ENCODE peak calls at places on chromosomes 7 and 10, in nine cellular contexts. A is T-helper 1 cell; F is T-cell; P is HuH-7; T is choroid plexus epithelial cell; E is HEK293T; X is stimulated activated naive CD4-positive, alpha-beta T cell treated with Interleukin-2 at 50 U/mL for 16 hours; N is left ventricle myocardium superior; Z is NCI-H146. O is an unnamed sample.

GRCh38 chr7:24401628-24402593 is 117.9 kb downstream of the NPY start:
- DNase-seq in X (no peak), A (no peak), Z (peak; percentile 46), P (no peak), T (peak; percentile 70), E (no peak), F (no peak), N (no peak), O (no peak)

GRCh38 chr10:131961777-131962450 is 19.8 kb downstream of the BNIP3 start:
- DNase-seq in E (no peak), X (no peak), Z (no peak), N (no peak), T (no peak), A (no peak), P (no peak), F (no peak), O (no peak)

GRCh38 chr7:20785211-20786048 is 1.3 kb downstream of the SP8 start:
- DNase-seq in N (peak; percentile 37), F (no peak), T (no peak), A (no peak), E (peak; percentile 42), Z (peak; percentile 56), P (peak; percentile 56), X (no peak), O (no peak)

GRCh38 chr7:141558544-141559183 is 7.5 kb downstream of the AGK start:
- DNase-seq in F (no peak), X (no peak), A (no peak), T (peak; percentile 93), P (no peak), E (no peak), N (no peak), Z (no peak), O (peak; percentile 12)

GRCh38 chr7:129781128-129781855 is 169.8 kb downstream of the NRF1 start:
- DNase-seq in E (no peak), F (no peak), T (no peak), A (no peak), P (no peak), N (no peak), X (peak; percentile 11), Z (peak; percentile 70), O (no peak)

GRCh38 chr7:30136339-30136738 is 1.6 kb downstream of the MTURN start:
- DNase-seq in P (no peak), T (no peak), F (no peak), X (no peak), E (no peak), N (no peak), Z (peak; percentile 41), A (no peak), O (no peak)

GRCh38 chr10:59838390-59838789 is 68.0 kb downstream of the CCDC6 start:
- DNase-seq in X (no peak), P (no peak), Z (no peak), N (no peak), E (no peak), F (no peak), A (no peak), T (no peak), O (no peak)

GRCh38 chr7:156746891-156747290 is 106.3 kb downstream of the RNF32 start:
- DNase-seq in E (no peak), X (no peak), A (no peak), T (no peak), N (no peak), Z (no peak), F (no peak), P (no peak), O (no peak)

GRCh38 chr7:110407706-110408105 is 683.2 kb upstream of the LRRN3 start:
- DNase-seq in E (no peak), F (no peak), Z (no peak), N (no peak), T (peak; percentile 27), X (no peak), P (no peak), A (no peak), O (no peak)

O was measured in brain microvascular endothelial cell.